ENCODE peak calls at places on chromosomes 2 and 18, in six cellular contexts. H, M, Y, E, W and L are unnamed samples.

GRCh38 chr2:71952572-71953188 is 195.0 kb downstream of the CYP26B1 start:
- DNase-seq in H (no peak), Y (no peak), E (no peak), W (no peak), M (peak; percentile 79), L (no peak)

GRCh38 chr18:10131036-10131774 is 217.4 kb downstream of the VAPA start:
- DNase-seq in M (peak; percentile 85), W (no peak), Y (no peak), H (no peak), E (no peak), L (no peak)

GRCh38 chr2:128444044-128444771 is 125.5 kb upstream of the HS6ST1 start:
- DNase-seq in E (no peak), M (no peak), W (no peak), Y (peak; percentile 44), H (no peak), L (no peak)

GRCh38 chr18:55376387-55376786 is 211.6 kb downstream of the TCF4 start:
- DNase-seq in E (no peak), Y (no peak), W (no peak), H (no peak), M (no peak), L (no peak)

GRCh38 chr2:33291278-33292013 is 185.0 kb upstream of the RASGRP3 start:
- DNase-seq in M (no peak), Y (no peak), W (no peak), E (no peak), H (no peak), L (peak; percentile 34)

GRCh38 chr2:121898483-121898882 is 143.0 kb downstream of the TSN start:
- DNase-seq in H (no peak), Y (no peak), E (no peak), W (no peak), M (no peak), L (peak; percentile 16)

GRCh38 chr2:149036507-149037293 is 1.8 kb upstream of the LYPD6B start:
- DNase-seq in E (no peak), Y (no peak), H (no peak), W (no peak), M (no peak), L (no peak)

GRCh38 chr2:64819774-64820688 is 166.3 kb upstream of the SERTAD2 start:
- DNase-seq in W (no peak), Y (no peak), H (no peak), E (peak; percentile 65), M (no peak), L (no peak)

GRCh38 chr2:222296311-222296736 is 2.5 kb downstream of the PAX3 start:
- DNase-seq in Y (no peak), E (no peak), W (no peak), M (no peak), H (no peak), L (no peak)

GRCh38 chr2:222298311-222299150 is at the start of gene PAX3:
- DNase-seq in E (no peak), W (no peak), M (no peak), H (no peak), Y (no peak), L (no peak)

GRCh38 chr2:222296911-222297599 is 1.7 kb downstream of the PAX3 start:
- DNase-seq in M (no peak), H (no peak), Y (no peak), E (no peak), W (no peak), L (no peak)

GRCh38 chr2:222297600-222297935 is 1.2 kb downstream of the PAX3 start:
- DNase-seq in M (no peak), Y (no peak), E (no peak), H (no peak), W (no peak), L (no peak)

GRCh38 chr2:222298000-222298310 is 843 bp downstream of the PAX3 start:
- DNase-seq in E (no peak), Y (no peak), W (no peak), M (no peak), H (no peak), L (no peak)
- H3K4me3 ChIP-seq in E (no peak overlapping the region), Y (no peak overlapping the region), W (no peak overlapping the region), M (no peak overlapping the region), H (no peak overlapping the region), L (no peak overlapping the region)

DNA sequence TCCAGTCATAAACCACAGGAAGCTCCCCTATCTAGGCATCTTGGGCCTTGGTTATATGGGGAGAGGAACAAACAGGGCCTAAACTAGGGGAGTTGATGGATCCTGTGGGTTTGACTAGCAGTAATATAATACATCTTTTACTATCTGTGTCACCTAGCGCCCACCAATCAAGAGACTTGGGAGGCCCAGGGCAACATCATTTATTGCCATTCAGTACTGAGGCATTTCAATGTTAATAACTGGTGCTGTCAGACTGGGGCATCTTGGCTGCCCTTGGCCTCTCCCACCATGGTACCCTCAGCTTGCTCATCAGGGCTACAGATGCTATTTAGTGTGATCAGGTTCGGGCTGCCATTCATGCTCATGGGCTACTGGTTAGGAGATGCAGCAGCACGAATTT is 320.7 kb downstream of the MYCN start:
- DNase-seq in H (peak; percentile 97), W (no peak), Y (no peak), M (no peak), E (no peak), L (no peak)
- H3K4me3 ChIP-seq in H (no peak overlapping the region), W (no peak overlapping the region), Y (no peak overlapping the region), M (no peak overlapping the region), E (no peak overlapping the region), L (no peak overlapping the region)

GRCh38 chr2:213065583-213066444 is 85.6 kb downstream of the IKZF2 start:
- DNase-seq in H (peak; percentile 7), Y (no peak), W (no peak), M (peak; percentile 62), E (no peak), L (peak; percentile 43)
- H3K4me3 ChIP-seq in H (no peak overlapping the region), Y (no peak overlapping the region), W (no peak overlapping the region), M (no peak overlapping the region), E (no peak overlapping the region), L (peak overlapping the region; percentile 45)

GRCh38 chr2:180707867-180708205 is 272.6 kb upstream of the UBE2E3 start:
- DNase-seq in E (no peak), W (peak; percentile 26), M (peak; percentile 8), H (no peak), Y (no peak), L (peak; percentile 61)

GRCh38 chr2:180705551-180705950 is 274.9 kb upstream of the UBE2E3 start:
- DNase-seq in E (no peak), W (no peak), M (peak; percentile 40), Y (no peak), H (no peak), L (no peak)

GRCh38 chr2:180705122-180705521 is 275.3 kb upstream of the UBE2E3 start:
- DNase-seq in Y (no peak), W (no peak), M (no peak), H (no peak), E (no peak), L (no peak)

GRCh38 chr2:180706694-180707093 is 273.7 kb upstream of the UBE2E3 start:
- DNase-seq in E (no peak), M (peak; percentile 16), W (no peak), Y (no peak), H (no peak), L (no peak)

DNA sequence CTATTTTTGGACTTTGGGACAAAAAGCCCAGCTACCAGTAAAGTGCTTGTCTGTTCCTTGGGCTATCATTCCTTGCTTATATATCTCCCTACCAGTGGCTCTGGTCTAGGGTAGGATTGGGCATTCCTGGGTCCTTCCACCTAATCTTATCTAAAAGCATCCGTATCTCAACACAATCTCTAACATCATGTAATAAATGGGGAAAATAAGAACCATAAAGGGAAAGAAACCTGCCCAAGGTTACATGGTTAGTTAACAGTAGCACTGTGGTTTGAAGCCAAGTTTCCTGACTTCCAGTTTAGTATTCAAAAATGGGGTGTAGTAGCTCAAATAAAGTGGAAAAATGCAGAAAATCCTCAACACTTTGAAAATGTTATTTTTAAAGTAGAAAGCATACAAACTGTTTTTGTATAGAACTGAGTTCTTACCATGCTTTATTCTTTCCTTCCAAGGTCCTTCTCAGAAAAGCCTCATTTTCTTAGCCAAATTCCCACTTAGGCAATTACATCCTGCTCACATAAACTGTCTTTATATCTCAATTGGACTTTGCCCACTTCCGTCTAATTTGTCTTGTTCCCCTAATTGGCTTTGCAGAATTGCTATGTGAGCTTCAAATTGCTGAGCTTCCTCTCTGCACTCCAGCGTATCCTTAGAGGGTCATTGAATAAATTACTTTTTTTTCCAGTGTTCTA is 273.1 kb upstream of the UBE2E3 start:
- DNase-seq in Y (no peak), W (no peak), E (no peak), H (no peak), M (no peak), L (no peak)
- H3K4me3 ChIP-seq in Y (no peak overlapping the region), W (no peak overlapping the region), E (no peak overlapping the region), H (no peak overlapping the region), M (no peak overlapping the region), L (no peak overlapping the region)

GRCh38 chr2:8642332-8643078 is 39.4 kb upstream of the ID2 start:
- DNase-seq in M (peak; percentile 7), H (no peak), Y (peak; percentile 65), W (peak; percentile 26), E (no peak), L (no peak)

GRCh38 chr2:8644605-8645175 is 37.2 kb upstream of the ID2 start:
- DNase-seq in E (no peak), W (no peak), Y (peak; percentile 60), M (no peak), H (no peak), L (no peak)

GRCh38 chr2:8643238-8643995 is 38.4 kb upstream of the ID2 start:
- DNase-seq in H (no peak), E (no peak), M (no peak), W (no peak), Y (no peak), L (no peak)

GRCh38 chr2:8645176-8645831 is 36.6 kb upstream of the ID2 start:
- DNase-seq in E (no peak), W (no peak), Y (peak; percentile 55), M (no peak), H (no peak), L (no peak)

GRCh38 chr2:8643996-8644356 is 37.9 kb upstream of the ID2 start:
- DNase-seq in H (no peak), E (no peak), M (no peak), Y (no peak), W (no peak), L (no peak)
- H3K4me3 ChIP-seq in H (no peak overlapping the region), E (no peak overlapping the region), M (no peak overlapping the region), Y (no peak overlapping the region), W (no peak overlapping the region), L (no peak overlapping the region)

DNA sequence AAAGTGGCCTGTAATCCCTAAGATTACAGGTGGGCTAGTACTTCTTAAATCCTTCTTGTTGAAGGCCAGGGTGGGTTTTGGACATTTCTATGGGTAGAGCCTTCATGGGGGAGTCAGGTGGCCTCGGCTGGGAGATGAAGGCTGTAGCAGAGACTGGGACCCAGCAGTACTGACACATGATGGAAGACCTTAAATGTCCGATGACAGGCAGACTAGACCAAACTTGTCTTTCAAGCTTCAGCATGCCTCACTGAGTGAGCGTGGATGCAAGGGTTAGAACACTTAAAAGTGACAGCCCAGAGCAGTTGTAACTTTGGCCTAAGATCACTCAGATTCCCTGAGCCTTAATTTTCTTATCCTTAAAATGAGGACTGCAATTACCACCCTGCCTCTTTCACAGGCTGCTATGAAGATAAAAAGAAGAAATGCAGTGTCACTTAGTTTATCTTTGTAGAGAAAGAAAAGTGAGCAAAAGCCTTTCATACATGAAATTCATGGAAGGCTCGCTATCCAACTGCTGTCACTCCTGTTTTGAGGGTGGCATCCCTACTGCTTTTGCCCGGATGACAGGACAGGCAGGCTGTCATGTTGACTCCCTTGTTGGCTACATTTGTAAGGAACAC is 19.5 kb downstream of the PLEK start:
- DNase-seq in H (no peak), M (no peak), W (no peak), E (no peak), Y (no peak), L (no peak)
- H3K4me3 ChIP-seq in H (no peak overlapping the region), M (no peak overlapping the region), W (no peak overlapping the region), E (no peak overlapping the region), Y (no peak overlapping the region), L (no peak overlapping the region)

GRCh38 chr2:133674066-133674432 is 105.8 kb upstream of the NCKAP5 start:
- DNase-seq in M (no peak), H (no peak), Y (no peak), E (no peak), W (no peak), L (no peak)
- H3K4me3 ChIP-seq in M (no peak overlapping the region), H (no peak overlapping the region), Y (no peak overlapping the region), E (no peak overlapping the region), W (no peak overlapping the region), L (peak overlapping the region; percentile 48)